ENCODE peak calls at places on chromosomes 1 and 21, in nine cellular contexts. L, S, D, R, V, E, Q, B and Y are unnamed samples.

GRCh38 chr1:58739851-58740466 is 40.1 kb upstream of the MYSM1 start:
- DNase-seq in L (peak), S (no peak), D (peak), R (peak), V (peak), E (peak), Q (peak), B (peak), Y (no peak)

GRCh38 chr1:21623411-21623961 is 45.7 kb downstream of the RAP1GAP start:
- DNase-seq in L (no peak), S (no peak), D (peak), R (peak), V (no peak), E (no peak), Q (no peak), B (no peak), Y (no peak)

GRCh38 chr1:163013826-163014600 is 55.1 kb upstream of the RGS4 start:
- DNase-seq in L (peak), S (no peak), D (no peak), R (no peak), V (no peak), E (no peak), Q (no peak), B (no peak), Y (no peak)

GRCh38 chr1:7334475-7335035 is 436.5 kb upstream of the VAMP3 start:
- DNase-seq in L (peak), S (peak), D (no peak), R (no peak), V (peak), E (peak), Q (peak), B (no peak), Y (no peak)

GRCh38 chr1:40114400-40114799 is 17.3 kb upstream of the PPT1 start:
- DNase-seq in L (no peak), S (no peak), D (peak), R (no peak), V (no peak), E (no peak), Q (no peak), B (no peak), Y (no peak)

GRCh38 chr1:14915356-14916054 is 238.0 kb upstream of the TMEM51 start:
- DNase-seq in L (peak), S (no peak), D (peak), R (peak), V (no peak), E (peak), Q (peak), B (peak), Y (no peak)

GRCh38 chr1:2602866-2603520 is 16.4 kb downstream of the PRXL2B start:
- DNase-seq in L (peak), S (no peak), D (no peak), R (no peak), V (no peak), E (no peak), Q (no peak), B (no peak), Y (no peak)

GRCh38 chr1:228345201-228345930 is 61.3 kb downstream of the TRIM11 start:
- DNase-seq in L (peak), S (no peak), D (no peak), R (no peak), V (no peak), E (no peak), Q (no peak), B (no peak), Y (no peak)

GRCh38 chr1:77347646-77348045 is 65.8 kb downstream of the AK5 start:
- DNase-seq in L (peak), S (peak), D (peak), R (peak), V (peak), E (peak), Q (peak), B (peak), Y (peak)

GRCh38 chr1:220371324-220371723 is 99.1 kb upstream of the RAB3GAP2 start:
- DNase-seq in L (no peak), S (no peak), D (no peak), R (peak), V (no peak), E (no peak), Q (no peak), B (peak), Y (no peak)
- H2AFZ ChIP-seq in L (no peak), S (no peak), D (no peak), R (no peak), V (no peak), E (no peak), Q (no peak), B (no peak), Y (no peak)

GRCh38 chr1:206705187-206705586 is 20.5 kb downstream of the MAPKAPK2 start:
- DNase-seq in L (peak), S (peak), D (no peak), R (no peak), V (peak), E (peak), Q (peak), B (no peak), Y (no peak)
- H3K4me3 ChIP-seq in L (no peak), S (no peak), D (no peak), R (no peak), V (no peak), E (peak), Q (no peak), B (no peak), Y (no peak)

DNA sequence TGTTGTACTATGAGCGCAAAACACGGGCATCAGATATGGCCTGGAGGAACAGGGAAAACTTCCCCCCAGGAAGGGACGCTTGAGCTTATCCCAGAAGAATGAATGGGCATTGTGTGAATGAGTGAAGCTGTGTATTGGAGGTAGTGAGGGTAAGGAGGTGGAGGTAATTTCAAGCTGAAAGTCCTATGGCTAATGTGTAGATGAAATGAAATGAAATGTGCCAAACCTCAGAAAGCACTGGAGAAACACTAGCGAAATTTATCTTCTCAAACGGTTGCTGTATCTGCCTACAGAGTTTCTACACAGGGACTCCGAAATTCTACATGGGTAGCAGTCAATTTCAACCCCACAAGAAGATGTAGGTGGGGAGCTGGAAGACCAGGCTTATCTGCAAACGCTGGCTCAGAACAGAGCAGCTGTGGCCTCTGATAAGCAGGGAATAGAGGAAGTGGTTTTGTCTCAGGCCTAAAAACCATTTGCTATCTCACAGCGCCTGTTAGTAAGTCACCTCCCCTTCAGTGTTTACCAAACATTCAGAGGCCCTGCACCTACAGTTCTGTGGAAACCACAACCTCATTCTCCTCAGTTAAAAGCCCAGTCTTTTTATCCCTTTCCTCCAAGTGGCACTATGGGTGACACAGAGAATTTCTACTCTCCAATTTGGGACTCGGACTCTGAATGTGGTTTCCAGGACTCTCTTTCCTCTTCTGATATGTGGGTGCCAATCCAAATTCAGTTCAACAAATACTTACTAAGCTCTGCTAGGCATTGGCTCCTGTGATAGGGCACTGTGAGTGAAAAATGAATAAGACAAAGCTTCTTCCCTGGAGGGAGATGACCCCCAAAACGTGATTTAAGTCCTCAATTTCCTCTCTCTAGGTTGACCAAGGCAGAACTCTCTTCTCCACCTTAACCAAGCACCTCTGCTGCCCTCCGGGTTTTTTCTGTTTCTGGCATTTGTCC is 17.1 kb upstream of the SLAMF6 start:
- DNase-seq in L (no peak), S (no peak), D (peak), R (no peak), V (no peak), E (peak), Q (no peak), B (no peak), Y (no peak)
- H2AFZ ChIP-seq in L (no peak), S (no peak), D (peak), R (no peak), V (no peak), E (no peak), Q (no peak), B (no peak), Y (no peak)

GRCh38 chr21:42186591-42186990 is 32.3 kb upstream of the ABCG1 start:
- DNase-seq in L (no peak), S (no peak), D (no peak), R (no peak), V (no peak), E (no peak), Q (no peak), B (no peak), Y (no peak)
- H3K4me3 ChIP-seq in L (no peak), S (no peak), D (no peak), R (no peak), V (no peak), E (no peak), Q (no peak), B (no peak), Y (no peak)

GRCh38 chr1:184222561-184223157 is 164.2 kb upstream of the C1orf21 start:
- DNase-seq in L (peak), S (no peak), D (peak), R (peak), V (peak), E (peak), Q (peak), B (peak), Y (peak)
- H2AFZ ChIP-seq in L (peak), S (no peak), D (no peak), R (peak), V (peak), E (no peak), Q (no peak), B (peak), Y (no peak)

GRCh38 chr1:211546543-211546942 is 32.4 kb downstream of the SLC30A1 start:
- DNase-seq in L (no peak), S (no peak), D (no peak), R (no peak), V (no peak), E (no peak), Q (no peak), B (no peak), Y (no peak)

GRCh38 chr1:211547710-211548109 is 31.3 kb downstream of the SLC30A1 start:
- DNase-seq in L (no peak), S (no peak), D (peak), R (no peak), V (no peak), E (no peak), Q (no peak), B (no peak), Y (no peak)

GRCh38 chr1:211551628-211552465 is 27.1 kb downstream of the SLC30A1 start:
- DNase-seq in L (peak), S (peak), D (peak), R (peak), V (peak), E (peak), Q (peak), B (no peak), Y (peak)

GRCh38 chr1:211549092-211549749 is 29.7 kb downstream of the SLC30A1 start:
- DNase-seq in L (no peak), S (no peak), D (no peak), R (no peak), V (no peak), E (no peak), Q (no peak), B (no peak), Y (no peak)

DNA sequence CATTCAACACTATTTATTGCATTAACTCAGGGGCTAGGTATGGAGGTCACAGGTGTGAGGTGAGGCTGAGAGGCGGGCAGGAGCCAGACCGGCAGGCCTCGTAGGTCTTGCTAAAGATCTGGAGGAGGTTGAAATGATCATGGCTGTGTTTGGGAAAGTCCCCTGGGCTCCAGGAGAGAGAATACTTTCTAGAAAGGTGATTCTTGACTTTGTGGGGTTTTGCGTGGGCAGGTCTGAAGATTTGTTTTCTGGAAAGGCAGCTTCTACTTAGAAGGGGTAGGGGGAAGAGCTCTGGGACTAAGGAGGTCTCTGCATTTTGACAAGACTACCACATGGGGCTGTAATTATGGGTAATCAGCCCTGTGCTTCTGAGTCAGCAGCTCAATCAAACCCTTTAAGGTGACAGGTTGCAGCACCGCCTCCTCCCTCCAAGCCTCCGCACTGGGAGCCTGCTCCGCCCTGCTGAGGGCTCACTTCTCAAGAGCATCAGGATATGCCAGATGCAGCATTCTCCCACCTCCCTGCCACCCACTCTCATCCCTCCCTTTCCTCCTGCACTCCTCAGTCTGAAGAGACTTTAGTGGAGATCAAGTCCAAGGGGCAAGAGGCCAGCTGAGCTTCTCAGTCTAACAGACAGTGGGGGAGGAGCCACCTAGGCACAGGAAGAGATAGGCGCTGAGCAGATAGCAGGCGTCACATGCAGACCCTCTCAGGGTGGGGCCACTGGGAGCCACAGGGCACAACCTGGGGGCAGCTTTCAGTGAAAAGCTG is 30.5 kb downstream of the SLC30A1 start:
- DNase-seq in L (no peak), S (no peak), D (no peak), R (no peak), V (no peak), E (no peak), Q (no peak), B (no peak), Y (peak)
- H3K4me3 ChIP-seq in L (no peak), S (no peak), D (no peak), R (no peak), V (no peak), E (no peak), Q (no peak), B (no peak), Y (no peak)

GRCh38 chr1:112594208-112594876 is 24.6 kb downstream of the ST7L start:
- DNase-seq in L (no peak), S (no peak), D (no peak), R (peak), V (no peak), E (no peak), Q (no peak), B (no peak), Y (no peak)
- H2AFZ ChIP-seq in L (no peak), S (no peak), D (no peak), R (no peak), V (no peak), E (no peak), Q (no peak), B (no peak), Y (no peak)

GRCh38 chr1:150152772-150153461 is 3.2 kb downstream of the PLEKHO1 start:
- DNase-seq in L (peak), S (peak), D (peak), R (peak), V (peak), E (peak), Q (peak), B (no peak), Y (no peak)
- H3K4me3 ChIP-seq in L (no peak), S (peak), D (no peak), R (no peak), V (no peak), E (peak), Q (no peak), B (no peak), Y (no peak)

DNA sequence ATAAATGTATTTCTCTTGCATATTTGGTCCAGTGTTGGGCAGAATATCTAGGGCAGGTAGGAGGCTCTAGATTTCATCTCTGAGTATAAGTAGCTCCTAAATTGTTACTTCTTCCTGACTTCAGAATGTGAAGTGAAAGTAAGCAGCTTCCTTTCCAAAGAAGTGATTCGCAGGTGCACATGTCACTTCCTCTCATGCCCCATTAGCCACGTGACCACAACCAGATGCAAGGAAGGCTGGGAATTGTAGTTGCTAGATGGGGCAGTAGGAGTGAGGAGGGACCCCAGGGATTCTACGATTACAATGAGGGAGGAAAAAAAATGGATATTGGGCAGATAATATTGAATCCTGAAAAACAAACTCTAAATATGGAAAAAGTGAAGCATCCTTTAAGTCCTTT is 113.2 kb upstream of the CYYR1 start:
- DNase-seq in L (no peak), S (no peak), D (no peak), R (peak), V (no peak), E (peak), Q (peak), B (no peak), Y (no peak)
- H2AFZ ChIP-seq in L (no peak), S (no peak), D (no peak), R (no peak), V (no peak), E (no peak), Q (no peak), B (no peak), Y (peak)